ENCODE peak calls at places on chromosomes 6 and 20, in four cellular contexts. C, M, K and N are unnamed samples.

GRCh38 chr6:68634503-68635411 is at the start of gene ADGRB3:
- DNase-seq in C (no peak), M (peak), K (peak), N (peak)

GRCh38 chr6:7561153-7561964 is 19.9 kb downstream of the DSP start:
- DNase-seq in K (peak), M (no peak), C (no peak), N (no peak)

GRCh38 chr20:37945034-37945660 is 42.2 kb downstream of the VSTM2L start:
- DNase-seq in K (no peak), M (no peak), C (no peak), N (no peak)

GRCh38 chr20:58012731-58013510 is 215.5 kb downstream of the ANKRD60 start:
- DNase-seq in M (peak), K (no peak), C (no peak), N (no peak)

GRCh38 chr6:38163186-38164130 is 343.9 kb downstream of the ZFAND3 start:
- DNase-seq in M (no peak), K (no peak), C (no peak), N (no peak)

GRCh38 chr6:84805145-84805544 is 40.7 kb upstream of the TBX18 start:
- DNase-seq in M (no peak), C (no peak), K (no peak), N (no peak)

GRCh38 chr20:44651507-44652373 is at the start of gene ADA:
- DNase-seq in M (peak), K (peak), C (no peak), N (peak)

GRCh38 chr6:125791151-125791819 is 525 bp downstream of the NCOA7 start:
- DNase-seq in K (peak), C (no peak), M (peak), N (peak)

GRCh38 chr6:39256294-39256693 is 27.0 kb upstream of the KCNK5 start:
- DNase-seq in C (no peak), K (no peak), M (no peak), N (no peak)

GRCh38 chr6:44373051-44373450 is 14.5 kb upstream of the CDC5L start:
- DNase-seq in C (no peak), M (no peak), K (no peak), N (no peak)

GRCh38 chr6:157241411-157241979 is 81.8 kb downstream of the TMEM242 start:
- DNase-seq in M (no peak), K (no peak), C (no peak), N (no peak)

GRCh38 chr6:14130431-14131075 is 13.0 kb downstream of the CD83 start:
- DNase-seq in M (no peak), C (no peak), K (no peak), N (no peak)

GRCh38 chr6:142313284-142313683 is 11.5 kb downstream of the ADGRG6 start:
- DNase-seq in K (peak), M (peak), C (no peak), N (peak)

GRCh38 chr20:18973499-18974173 is 160.1 kb downstream of the SCP2D1 start:
- DNase-seq in C (no peak), K (no peak), M (no peak), N (no peak)

GRCh38 chr6:92408350-92408749 is 1011.0 kb downstream of the EPHA7 start:
- DNase-seq in C (no peak), K (no peak), M (no peak), N (no peak)

GRCh38 chr20:34951252-34951651 is 4.4 kb downstream of the GSS start:
- DNase-seq in M (no peak), K (no peak), C (no peak), N (no peak)

GRCh38 chr6:108760158-108761050 is 87.8 kb upstream of the ARMC2 start:
- DNase-seq in C (no peak), K (peak), M (peak), N (peak)

GRCh38 chr6:6470112-6470511 is 118.4 kb upstream of the LY86 start:
- DNase-seq in C (no peak), M (no peak), K (no peak), N (no peak)

GRCh38 chr6:30264731-30265130 is 51.5 kb upstream of the TRIM26 start:
- DNase-seq in C (no peak), K (no peak), M (no peak), N (no peak)

GRCh38 chr20:61168605-61169004 is 83.5 kb upstream of the CDH4 start:
- DNase-seq in K (no peak), C (no peak), M (no peak), N (no peak)

GRCh38 chr20:36604952-36605308 is 649 bp upstream of the RAB5IF start:
- DNase-seq in K (no peak), C (no peak), M (no peak), N (peak)

GRCh38 chr20:38610521-38610920 is 8.9 kb downstream of the ARHGAP40 start:
- DNase-seq in C (no peak), M (no peak), K (no peak), N (no peak)

GRCh38 chr6:71727632-71728294 is 158.6 kb upstream of the RIMS1 start:
- DNase-seq in K (no peak), C (no peak), M (no peak), N (no peak)

GRCh38 chr6:169905041-169905807 is 153.8 kb downstream of the ERMARD start:
- DNase-seq in C (no peak), K (peak), M (peak), N (peak)

GRCh38 chr6:160505970-160506369 is 157.8 kb downstream of the SLC22A3 start:
- DNase-seq in M (no peak), C (no peak), K (peak), N (no peak)

GRCh38 chr6:45687570-45687969 is 309.8 kb upstream of the SUPT3H start:
- DNase-seq in C (no peak), K (no peak), M (peak), N (no peak)

GRCh38 chr20:17967595-17968365 is 814 bp downstream of the SNX5 start:
- DNase-seq in M (peak), C (no peak), K (peak), N (peak)

GRCh38 chr6:129853996-129854711 is 7.0 kb downstream of the TMEM244 start:
- DNase-seq in C (no peak), K (no peak), M (peak), N (no peak)

GRCh38 chr20:49132995-49133451 is 55.1 kb downstream of the STAU1 start:
- DNase-seq in C (peak), M (peak), K (peak), N (peak)

GRCh38 chr6:99612551-99613397 is 6.1 kb downstream of the PRDM13 start:
- DNase-seq in M (no peak), K (no peak), C (no peak), N (no peak)

GRCh38 chr6:17381429-17382147 is 11.8 kb upstream of the CAP2 start:
- DNase-seq in M (peak), C (peak), K (peak), N (peak)

GRCh38 chr6:4344317-4344899 is 209.0 kb upstream of the ECI2 start:
- DNase-seq in K (no peak), M (peak), C (no peak), N (no peak)

GRCh38 chr6:90156861-90157260 is 139.8 kb downstream of the BACH2 start:
- DNase-seq in M (no peak), K (no peak), C (no peak), N (no peak)

GRCh38 chr20:59577037-59577808 is 27.1 kb upstream of the PHACTR3 start:
- DNase-seq in C (no peak), K (no peak), M (no peak), N (no peak)

GRCh38 chr6:20790032-20790791 is 256.0 kb downstream of the CDKAL1 start:
- DNase-seq in C (no peak), M (peak), K (no peak), N (no peak)

GRCh38 chr6:155247618-155248017 is 16.2 kb upstream of the CLDN20 start:
- DNase-seq in K (peak), C (peak), M (no peak), N (peak)

GRCh38 chr6:52233975-52234823 is 10.1 kb downstream of the IL17F start:
- DNase-seq in C (peak), K (peak), M (peak), N (peak)

GRCh38 chr20:2890743-2891142 is 17.5 kb downstream of the PTPRA start:
- DNase-seq in K (no peak), M (peak), C (no peak), N (peak)

GRCh38 chr20:37406010-37406998 is 60.4 kb downstream of the SRC start:
- DNase-seq in M (no peak), K (peak), C (no peak), N (peak)

GRCh38 chr20:23127506-23128279 is 41.6 kb upstream of the CD93 start:
- DNase-seq in C (no peak), M (no peak), K (no peak), N (no peak)

GRCh38 chr20:23125159-23125558 is 39.0 kb upstream of the CD93 start:
- DNase-seq in M (no peak), C (no peak), K (no peak), N (no peak)

GRCh38 chr20:23126281-23127061 is 40.3 kb upstream of the CD93 start:
- DNase-seq in M (no peak), C (no peak), K (no peak), N (no peak)

GRCh38 chr20:23123886-23124285 is 37.8 kb upstream of the CD93 start:
- DNase-seq in K (no peak), C (no peak), M (no peak), N (no peak)

DNA sequence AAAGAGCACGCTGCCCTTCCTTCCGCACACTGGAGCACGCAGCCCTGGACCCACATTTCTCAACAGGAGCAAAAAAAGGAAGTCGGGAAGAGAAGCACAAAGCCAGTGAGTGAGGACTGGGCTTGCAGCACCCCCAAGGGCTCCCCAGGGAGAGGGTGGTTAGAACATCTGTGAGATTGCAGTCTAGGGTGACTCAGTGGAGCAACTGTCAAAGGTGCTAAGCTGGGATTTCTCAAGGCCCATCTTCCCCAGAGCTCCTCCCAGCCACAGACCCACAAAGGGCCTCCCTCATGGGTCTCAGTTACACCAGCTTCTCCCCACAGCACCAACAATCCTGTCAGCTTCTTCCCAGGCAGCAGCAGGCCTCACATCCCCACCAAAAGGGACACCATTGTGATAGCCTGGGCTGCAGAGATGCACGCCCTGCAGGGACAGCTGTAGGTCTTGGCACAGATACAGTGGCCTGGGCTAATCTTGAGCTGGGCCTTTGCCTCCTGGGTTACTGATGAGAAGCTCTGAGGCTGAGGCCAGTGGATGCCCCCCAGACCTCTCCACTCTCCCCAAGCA is 39.6 kb upstream of the CD93 start:
- DNase-seq in K (peak), C (peak), M (peak), N (peak)
- TF ChIP-seq CTCF in K (no peak), C (no peak), M (no peak), N (no peak)

GRCh38 chr6:137787016-137787415 is 80.0 kb upstream of the TNFAIP3 start:
- DNase-seq in C (no peak), M (no peak), K (no peak), N (no peak)
- H3K4me3 ChIP-seq in C (no peak), M (no peak), K (no peak), N (no peak)

GRCh38 chr6:12895721-12896120 is 179.2 kb downstream of the PHACTR1 start:
- DNase-seq in C (no peak), K (no peak), M (no peak), N (no peak)

GRCh38 chr6:12903246-12903645 is 186.7 kb downstream of the PHACTR1 start:
- DNase-seq in C (no peak), M (no peak), K (no peak), N (no peak)

GRCh38 chr6:12896208-12896733 is 179.7 kb downstream of the PHACTR1 start:
- DNase-seq in M (no peak), C (no peak), K (no peak), N (no peak)

GRCh38 chr6:12898603-12899002 is 182.0 kb downstream of the PHACTR1 start:
- DNase-seq in C (no peak), M (no peak), K (no peak), N (no peak)

DNA sequence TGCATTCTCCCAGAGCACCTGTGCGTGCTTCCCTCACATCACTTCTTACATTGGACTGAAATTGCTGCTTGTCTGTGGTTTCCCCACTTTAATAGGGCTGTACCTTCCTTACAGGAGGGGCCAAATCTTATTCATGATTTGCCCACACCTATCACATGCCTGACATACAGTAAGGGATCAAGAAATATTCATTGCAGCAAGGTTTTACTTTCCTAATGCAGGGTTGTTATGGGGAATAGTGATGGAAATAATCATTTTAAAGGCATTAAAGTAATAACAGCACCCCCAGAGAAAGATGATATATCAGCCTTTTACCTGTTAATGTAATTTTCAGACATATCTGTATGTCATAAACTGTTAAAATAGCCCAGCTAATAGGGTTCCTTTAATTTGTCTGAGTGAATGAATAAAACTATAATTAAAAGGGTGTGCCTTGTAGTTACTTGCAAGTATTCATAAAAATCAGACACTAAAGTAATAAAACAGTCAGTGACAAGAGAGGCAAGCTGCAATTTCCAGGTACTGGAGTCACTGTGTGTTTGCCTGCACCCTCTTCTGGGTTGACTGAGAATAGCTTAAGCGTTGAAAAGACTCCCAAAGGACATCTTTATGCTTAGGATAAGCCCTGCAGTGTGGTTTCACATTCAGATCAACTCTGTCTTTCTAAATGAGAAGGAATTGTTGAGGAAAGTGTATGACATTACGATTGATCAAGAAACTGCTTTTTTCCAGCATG is 182.7 kb downstream of the PHACTR1 start:
- DNase-seq in M (no peak), K (no peak), C (no peak), N (no peak)
- TF ChIP-seq CTCF in M (no peak), K (no peak), C (no peak), N (no peak)

GRCh38 chr6:28758818-28759235 is 165.0 kb downstream of the TRIM27 start:
- DNase-seq in M (no peak), K (no peak), C (no peak), N (no peak)
- H3K4me3 ChIP-seq in M (no peak), K (no peak), C (no peak), N (peak)

GRCh38 chr6:137921823-137922222 is 54.8 kb downstream of the TNFAIP3 start:
- DNase-seq in K (no peak), C (no peak), M (no peak), N (no peak)
- TF ChIP-seq CTCF in K (peak), C (peak), M (peak), N (peak)

DNA sequence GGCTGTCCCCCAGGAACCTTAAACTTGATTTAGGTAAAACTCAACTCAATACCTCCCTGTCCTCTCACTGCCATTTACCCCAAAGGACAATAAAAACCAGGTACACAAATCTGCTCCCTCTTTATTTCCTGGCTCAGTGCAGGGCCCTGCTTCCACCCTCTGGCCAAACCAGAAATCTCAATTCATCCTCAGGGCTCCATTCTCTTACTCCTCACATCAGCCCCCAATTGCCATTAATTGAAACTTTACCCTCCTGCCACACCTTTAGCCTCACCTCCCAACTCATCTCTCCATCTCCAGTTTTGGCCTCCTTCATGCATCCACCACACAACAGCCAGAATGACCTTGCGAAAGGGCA is 10.5 kb downstream of the ZBTB2 start:
- DNase-seq in K (no peak), C (no peak), M (no peak), N (no peak)
- H3K4me3 ChIP-seq in K (no peak), C (no peak), M (no peak), N (no peak)

GRCh38 chr6:113308266-113308665 is 548.9 kb upstream of the MARCKS start:
- DNase-seq in C (no peak), M (no peak), K (no peak), N (no peak)

GRCh38 chr6:113301651-113302050 is 555.5 kb upstream of the MARCKS start:
- DNase-seq in K (no peak), C (no peak), M (no peak), N (no peak)

DNA sequence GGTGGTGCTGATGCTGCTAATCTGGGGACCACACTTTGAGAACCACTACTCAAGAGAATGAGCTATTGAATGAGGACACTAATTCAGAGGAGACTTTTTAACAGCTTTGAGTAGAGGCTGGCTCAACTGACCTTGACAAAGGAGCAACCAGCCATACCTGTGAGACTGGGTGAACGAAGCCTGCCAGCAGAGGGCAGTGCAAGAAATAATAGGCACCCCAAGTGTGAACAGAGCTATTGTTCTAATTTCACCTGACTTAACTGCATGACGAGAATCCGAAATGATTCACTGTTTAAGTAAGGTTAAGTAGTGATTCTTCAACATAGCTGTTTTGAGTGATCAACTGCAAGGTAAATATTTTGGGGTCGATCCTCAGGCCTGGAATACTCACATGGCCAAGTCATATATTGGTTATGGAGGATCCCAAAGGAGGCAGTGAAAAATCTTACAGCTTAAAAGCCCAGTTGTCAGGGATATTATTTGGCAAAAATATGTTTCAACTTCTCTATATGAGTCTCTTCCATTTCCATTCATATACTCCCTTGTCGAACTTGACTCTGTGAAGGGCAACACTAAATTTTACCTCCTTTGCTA is 550.5 kb upstream of the MARCKS start:
- DNase-seq in K (peak), M (no peak), C (no peak), N (peak)
- TF ChIP-seq CTCF in K (peak), M (no peak), C (peak), N (peak)

DNA sequence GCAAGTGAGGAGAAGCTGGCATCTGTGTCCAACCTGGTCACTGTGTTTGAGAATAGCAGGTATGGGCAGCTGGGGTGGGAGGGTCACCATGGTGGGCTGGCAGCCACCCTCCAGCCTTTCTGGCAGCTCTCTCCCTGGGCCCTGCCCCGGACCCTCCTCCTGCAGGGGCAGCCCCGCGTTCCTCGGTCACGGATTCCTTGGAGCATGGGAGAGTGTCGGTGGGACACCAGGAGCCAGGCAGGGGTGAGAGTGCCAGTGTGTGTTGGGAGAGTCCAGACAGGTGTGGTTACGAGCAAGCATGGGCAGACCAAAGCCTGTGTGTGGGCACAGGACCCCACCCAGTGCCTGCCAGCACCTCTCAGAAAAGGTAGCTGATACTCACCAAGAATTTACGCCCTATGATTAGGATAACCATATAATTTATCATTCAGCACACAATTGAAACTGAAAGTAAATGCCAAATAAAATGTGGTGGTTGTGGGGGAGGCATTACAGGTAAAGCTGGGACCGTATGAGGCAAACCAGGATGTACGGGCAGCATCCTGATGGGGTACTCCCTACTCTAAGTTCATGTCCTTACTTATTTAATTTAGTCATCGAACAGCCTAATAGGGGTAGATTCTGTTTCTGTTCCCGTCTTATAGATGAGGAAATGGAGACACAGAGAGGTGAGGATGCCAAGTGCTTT is 516 bp downstream of the FGD2 start:
- DNase-seq in M (no peak), C (no peak), K (no peak), N (no peak)
- H3K4me3 ChIP-seq in M (no peak), C (no peak), K (no peak), N (no peak)

DNA sequence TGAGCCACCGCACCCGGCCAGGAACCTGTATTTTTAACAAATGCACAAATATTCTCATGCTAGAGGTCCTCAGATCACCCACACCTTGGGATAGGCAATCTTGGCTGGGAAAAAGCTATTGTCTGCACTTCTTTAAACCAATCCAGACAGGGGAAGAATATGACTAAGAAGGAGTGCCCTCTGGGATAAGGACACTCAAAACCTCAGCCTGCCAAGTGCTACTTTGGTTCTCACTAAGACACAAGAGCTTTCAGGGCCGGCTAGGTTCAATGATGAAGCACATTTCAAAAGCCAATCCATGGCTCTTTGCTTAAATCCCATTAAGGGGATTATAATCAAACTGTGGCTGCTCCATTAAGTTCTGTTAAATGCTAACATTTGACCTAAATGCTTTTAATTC is 56.8 kb downstream of the SLC23A2 start:
- DNase-seq in K (peak), C (no peak), M (no peak), N (no peak)
- TF ChIP-seq CTCF in K (no peak), C (no peak), M (no peak), N (no peak)